ENCODE peak calls at places on chromosome 15, in nine cellular contexts. E is HFFc6; A is CD4-positive, alpha-beta T cell; O is OCI-LY7; V is vagina; U is CD8-positive, alpha-beta T cell; S is psoas muscle; H is coronary artery; C is nephron progenitor cell. Y is an unnamed sample.

GRCh38 chr15:31318429-31318828 is 8.2 kb upstream of the KLF13 start:
- DNase-seq in H (no peak), C (no peak), O (no peak), U (no peak), E (no peak), A (no peak), V (no peak), S (no peak), Y (no peak)

GRCh38 chr15:73530649-73531048 is 87.7 kb downstream of the REC114 start:
- DNase-seq in C (no peak), O (no peak), V (no peak), A (no peak), U (no peak), H (no peak), E (no peak), S (no peak), Y (no peak)

GRCh38 chr15:65862682-65863081 is 6.6 kb upstream of the RAB11A start:
- DNase-seq in O (peak; percentile 78), U (peak; percentile 5), A (peak; percentile 24), H (no peak), E (peak; percentile 32), V (no peak), C (peak; percentile 34), S (no peak), Y (peak; percentile 74)

GRCh38 chr15:23690450-23690852 is 3.3 kb upstream of the NDN start:
- DNase-seq in C (peak; percentile 65), E (no peak), S (peak; percentile 52), H (no peak), A (no peak), O (no peak), V (peak; percentile 93), U (no peak), Y (no peak)

GRCh38 chr15:27328616-27329015 is 357.6 kb downstream of the GABRG3 start:
- DNase-seq in E (no peak), C (no peak), U (no peak), O (no peak), S (no peak), V (no peak), A (no peak), H (no peak), Y (no peak)

GRCh38 chr15:57235865-57236264 is 140.4 kb upstream of the CGNL1 start:
- DNase-seq in S (no peak), O (no peak), V (no peak), U (no peak), C (peak; percentile 43), H (no peak), E (peak; percentile 88), A (no peak), Y (no peak)

GRCh38 chr15:40340038-40340739 is 550 bp downstream of the CCDC9B start:
- DNase-seq in O (no peak), U (no peak), E (peak; percentile 26), S (peak; percentile 85), H (peak; percentile 92), V (no peak), A (no peak), C (peak; percentile 61), Y (no peak)

GRCh38 chr15:68989876-68990754 is 24.4 kb upstream of the NOX5 start:
- DNase-seq in S (no peak), V (no peak), U (no peak), A (no peak), H (peak; percentile 38), O (no peak), E (no peak), C (no peak), Y (no peak)

GRCh38 chr15:57323806-57324589 is 52.3 kb upstream of the CGNL1 start:
- DNase-seq in E (no peak), A (no peak), H (no peak), U (no peak), C (no peak), S (no peak), V (no peak), O (peak; percentile 66), Y (no peak)

GRCh38 chr15:37109952-37110630 is 9.7 kb upstream of the MEIS2 start:
- DNase-seq in S (peak; percentile 64), V (no peak), A (no peak), C (peak; percentile 71), H (no peak), E (no peak), O (no peak), U (no peak), Y (no peak)

GRCh38 chr15:54387808-54388207 is 409.6 kb downstream of the UNC13C start:
- DNase-seq in A (no peak), S (no peak), U (no peak), V (no peak), H (no peak), C (no peak), O (no peak), E (no peak), Y (no peak)

GRCh38 chr15:53861792-53862191 is 102.3 kb upstream of the WDR72 start:
- DNase-seq in H (no peak), V (no peak), O (no peak), A (no peak), E (no peak), C (no peak), S (no peak), U (no peak), Y (no peak)

GRCh38 chr15:39587910-39588530 is 7.1 kb downstream of the THBS1 start:
- DNase-seq in E (peak; percentile 76), S (no peak), C (no peak), O (no peak), U (no peak), H (no peak), V (no peak), A (no peak), Y (no peak)

GRCh38 chr15:66739287-66739686 is 37.3 kb downstream of the SMAD6 start:
- DNase-seq in O (no peak), H (no peak), U (no peak), V (no peak), E (no peak), S (no peak), C (no peak), A (no peak), Y (no peak)

GRCh38 chr15:47756872-47757271 is 39.6 kb downstream of the SEMA6D start:
- DNase-seq in U (no peak), E (peak; percentile 83), C (no peak), H (no peak), S (peak; percentile 42), V (no peak), A (no peak), O (no peak), Y (no peak)

GRCh38 chr15:31274496-31275330 is 51.9 kb upstream of the KLF13 start:
- DNase-seq in C (no peak), V (peak; percentile 79), S (no peak), E (no peak), H (peak; percentile 71), O (no peak), A (no peak), U (no peak), Y (no peak)

GRCh38 chr15:64749999-64750657 is 25.3 kb downstream of the RBPMS2 start:
- DNase-seq in O (no peak), S (no peak), V (no peak), H (no peak), C (peak; percentile 41), U (no peak), E (no peak), A (no peak), Y (no peak)
- TF ChIP-seq CTCF in O (no peak), S (no peak), V (no peak), H (no peak), C (no peak), U (no peak), E (peak; percentile 20), A (no peak), Y (no peak)

DNA sequence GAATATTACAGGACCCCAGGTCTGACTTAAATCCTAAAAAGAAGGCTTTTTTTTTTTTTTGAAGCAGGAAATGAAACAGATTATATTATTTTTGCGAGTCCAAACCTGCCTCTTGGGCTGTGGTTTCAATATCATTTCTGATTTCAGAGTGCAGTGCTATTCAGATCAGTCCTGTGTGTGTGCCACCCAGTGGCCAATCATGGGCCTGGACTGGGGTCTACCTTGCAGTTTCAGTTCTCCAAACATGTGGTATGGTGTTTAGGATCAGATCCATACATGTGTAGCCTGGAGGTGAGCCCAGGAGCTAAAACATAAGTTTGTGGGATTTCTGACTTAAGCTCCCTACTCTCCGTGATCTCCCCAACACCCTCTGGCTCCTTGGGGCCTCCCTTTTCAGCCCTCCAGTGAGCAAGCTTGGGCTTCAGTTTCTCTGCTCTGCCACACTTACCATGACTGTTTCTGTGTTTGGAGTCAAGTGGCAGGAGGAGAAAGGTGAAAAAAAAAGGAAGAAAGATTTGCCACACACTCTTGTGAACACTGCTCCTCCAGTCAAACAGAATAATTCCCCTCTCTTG is 12.1 kb upstream of the THSD4 start:
- DNase-seq in H (peak; percentile 43), S (no peak), O (peak; percentile 18), V (peak; percentile 71), A (no peak), C (no peak), U (no peak), E (peak; percentile 58), Y (peak; percentile 30)
- TF ChIP-seq CTCF in H (peak; percentile 21), S (peak; percentile 12), O (peak; percentile 65), V (no peak), A (no peak), C (no peak), U (no peak), E (peak; percentile 85), Y (peak; percentile 42)

DNA sequence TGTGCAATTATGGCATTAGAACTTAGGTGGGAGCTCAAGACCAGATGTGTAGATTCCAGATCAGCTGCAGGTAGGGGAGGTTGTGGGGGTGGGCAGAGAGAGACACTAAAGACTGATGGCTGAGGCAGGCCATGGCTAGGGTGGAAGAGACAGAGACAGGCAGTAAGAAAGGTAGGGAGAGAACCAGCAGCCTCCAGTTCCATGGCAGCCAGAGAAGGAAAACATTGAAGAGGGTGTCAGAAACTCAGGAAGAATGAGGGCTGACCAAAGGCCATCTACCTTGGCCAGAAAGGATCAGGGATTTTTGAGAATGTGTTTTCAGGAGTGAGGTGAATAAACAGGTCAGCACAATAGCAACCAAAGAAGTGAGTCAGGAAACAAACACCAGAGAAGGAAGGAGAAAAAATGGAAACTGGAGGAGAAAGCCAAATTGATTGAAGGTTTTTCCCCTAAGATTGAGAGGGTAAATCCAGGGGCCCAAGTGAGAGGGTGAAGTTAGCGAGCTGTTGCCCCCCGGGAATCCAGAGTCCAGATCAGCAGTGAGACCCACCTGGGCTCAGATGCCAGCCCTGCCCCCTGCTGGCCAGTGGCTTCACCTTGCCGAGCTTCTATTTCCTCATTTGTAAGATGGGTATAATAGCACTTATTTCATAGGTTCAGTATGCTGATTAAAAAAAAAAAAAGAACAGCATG is 41.0 kb downstream of the ABHD2 start:
- DNase-seq in E (no peak), O (peak; percentile 58), C (peak; percentile 70), S (no peak), A (peak; percentile 62), U (peak; percentile 14), H (no peak), V (no peak), Y (no peak)
- TF ChIP-seq CTCF in E (peak; percentile 92), O (peak; percentile 94), C (peak; percentile 80), S (peak; percentile 64), A (peak; percentile 82), U (peak; percentile 75), H (peak; percentile 19), V (peak; percentile 48), Y (peak; percentile 82)

DNA sequence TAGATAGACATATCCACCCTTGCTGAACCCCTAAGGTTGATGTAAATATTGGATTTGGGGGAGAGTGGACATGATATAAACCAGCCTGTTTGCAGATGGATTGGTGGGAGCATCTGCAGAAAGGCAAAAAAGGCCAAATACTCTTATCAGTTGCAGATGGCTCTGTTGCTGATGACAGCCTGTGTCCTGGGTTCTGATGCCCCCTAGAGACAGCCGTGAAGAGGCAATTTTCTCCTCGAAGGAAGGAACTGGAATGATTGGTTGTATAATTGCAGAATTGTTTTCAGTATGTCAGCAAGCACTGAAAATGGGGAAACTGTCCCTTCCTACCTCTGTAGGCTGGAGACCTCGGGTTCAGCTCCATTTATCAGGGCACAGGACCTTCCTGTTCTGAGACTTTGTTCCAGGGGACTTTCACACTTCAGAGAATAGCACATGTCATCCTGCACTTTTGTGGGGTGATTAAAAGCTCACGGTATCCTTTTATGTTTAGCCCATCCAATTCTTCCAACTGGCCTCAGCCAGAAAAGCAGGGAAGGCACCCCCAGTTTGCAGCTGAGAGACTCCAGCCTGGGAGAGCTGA is 103.0 kb downstream of the PGPEP1L start:
- DNase-seq in E (peak; percentile 59), H (no peak), S (no peak), O (peak; percentile 39), A (no peak), C (peak; percentile 18), V (peak; percentile 83), U (no peak), Y (no peak)
- TF ChIP-seq CTCF in E (peak; percentile 78), H (no peak), S (peak; percentile 46), O (peak; percentile 79), A (peak; percentile 38), C (peak; percentile 39), V (no peak), U (no peak), Y (peak; percentile 69)

Y was measured in GM12864.